ENCODE peak calls at places on chromosomes 1 and 21, in nine cellular contexts. D is Ammon's horn; T is A172; P is AG10803; Y is H7; V is NCI-H1105 treated with DMSO at 0.1 percent for 48 hours; Q is central memory CD8-positive, alpha-beta T cell; Z is head of caudate nucleus; E is GDM1. N is an unnamed sample.

GRCh38 chr1:63969461-63969893 is 195.7 kb downstream of the ROR1 start:
- DNase-seq in P (no peak), T (peak), D (peak), Q (no peak), Y (no peak), V (no peak), Z (peak), E (no peak), N (no peak)

GRCh38 chr1:232704694-232705680 is 75.1 kb upstream of the SIPA1L2 start:
- DNase-seq in D (peak), Q (no peak), E (no peak), Z (peak), T (peak), P (peak), Y (no peak), V (peak), N (peak)

GRCh38 chr21:32348604-32349332 is 44.0 kb downstream of the URB1 start:
- DNase-seq in Q (no peak), P (no peak), Y (no peak), D (no peak), E (no peak), T (no peak), V (no peak), Z (no peak), N (peak)

GRCh38 chr1:25103180-25103790 is 129.0 kb downstream of the SYF2 start:
- DNase-seq in E (no peak), V (no peak), P (peak), Q (no peak), Y (no peak), D (no peak), Z (no peak), T (no peak), N (no peak)

GRCh38 chr1:175268720-175269119 is 76.1 kb upstream of the KIAA0040 start:
- DNase-seq in E (no peak), P (peak), T (no peak), V (no peak), Q (no peak), D (no peak), Z (no peak), Y (no peak), N (no peak)

GRCh38 chr21:25638634-25639166 is 358 bp upstream of the JAM2 start:
- DNase-seq in Y (no peak), Q (no peak), P (peak), T (no peak), Z (no peak), V (no peak), E (no peak), D (no peak), N (no peak)

GRCh38 chr1:228074954-228075730 is 7.4 kb upstream of the ARF1 start:
- DNase-seq in E (no peak), P (no peak), Z (peak), V (no peak), Y (no peak), D (no peak), Q (no peak), T (no peak), N (peak)

GRCh38 chr1:154931940-154932487 is 4.5 kb downstream of the PMVK start:
- DNase-seq in D (no peak), T (peak), Q (no peak), Z (no peak), P (no peak), V (no peak), E (no peak), Y (no peak), N (no peak)

GRCh38 chr1:51214615-51215131 is 21.4 kb upstream of the RNF11 start:
- DNase-seq in E (no peak), T (no peak), V (no peak), P (peak), D (no peak), Y (no peak), Z (no peak), Q (no peak), N (no peak)

GRCh38 chr1:237794071-237794470 is 96.7 kb downstream of the ZP4 start:
- DNase-seq in Y (no peak), V (no peak), Z (no peak), T (peak), E (no peak), P (no peak), D (no peak), Q (no peak), N (no peak)

GRCh38 chr1:25245809-25246599 is 1.2 kb downstream of the RSRP1 start:
- DNase-seq in V (peak), Q (no peak), D (no peak), E (no peak), T (no peak), Y (peak), Z (no peak), P (peak), N (peak)

GRCh38 chr1:18288609-18289219 is 181.1 kb downstream of the IGSF21 start:
- DNase-seq in T (no peak), D (no peak), V (no peak), Q (no peak), Z (no peak), P (no peak), Y (no peak), E (no peak), N (peak)

GRCh38 chr21:32426066-32426465 is 13.6 kb downstream of the EVA1C start:
- DNase-seq in D (no peak), V (no peak), P (no peak), T (no peak), E (no peak), Q (no peak), Y (no peak), Z (no peak), N (no peak)

GRCh38 chr1:62906428-62906886 is 122.5 kb downstream of the ATG4C start:
- DNase-seq in Q (no peak), E (no peak), Z (no peak), D (no peak), V (peak), P (peak), Y (peak), T (peak), N (peak)

GRCh38 chr1:32239335-32239734 is 7.7 kb upstream of the FAM167B start:
- DNase-seq in Y (peak), Q (no peak), P (no peak), E (no peak), Z (no peak), T (no peak), D (no peak), V (peak), N (peak)

GRCh38 chr1:40313329-40313957 is 3.6 kb downstream of the COL9A2 start:
- DNase-seq in Y (peak), Z (no peak), V (no peak), Q (no peak), E (no peak), P (peak), D (no peak), T (peak), N (no peak)

GRCh38 chr1:68121536-68121935 is 71.1 kb upstream of the DIRAS3 start:
- DNase-seq in E (no peak), Z (no peak), D (no peak), T (peak), Y (no peak), P (peak), Q (no peak), V (no peak), N (no peak)

GRCh38 chr1:151868404-151868980 is 15.0 kb upstream of the THEM5 start:
- DNase-seq in D (no peak), E (no peak), Z (no peak), T (no peak), Y (no peak), P (no peak), Q (no peak), V (peak), N (no peak)

GRCh38 chr1:117093091-117093534 is 28.4 kb downstream of the TRIM45 start:
- DNase-seq in P (peak), Y (peak), Q (no peak), E (no peak), Z (peak), T (peak), D (peak), V (no peak), N (peak)

GRCh38 chr1:111988377-111988742 is 1.1 kb downstream of the KCND3 start:
- DNase-seq in D (no peak), Q (no peak), T (no peak), Y (no peak), Z (no peak), P (no peak), E (no peak), V (no peak), N (no peak)

GRCh38 chr1:47179988-47180563 is 9.8 kb downstream of the PDZK1IP1 start:
- DNase-seq in V (no peak), Y (no peak), Q (no peak), T (no peak), E (no peak), Z (no peak), D (no peak), P (no peak), N (no peak)

GRCh38 chr1:85599076-85599491 is 18.5 kb downstream of the CCN1 start:
- DNase-seq in Z (no peak), D (no peak), P (no peak), Y (no peak), E (no peak), Q (no peak), T (no peak), V (no peak), N (no peak)

GRCh38 chr1:193799371-193799770 is 613.0 kb upstream of the B3GALT2 start:
- DNase-seq in D (no peak), T (no peak), Z (no peak), Q (no peak), P (no peak), Y (no peak), V (no peak), E (no peak), N (no peak)

GRCh38 chr21:38388684-38389676 is 109.3 kb downstream of the ERG start:
- DNase-seq in Q (no peak), Z (no peak), D (no peak), E (no peak), Y (no peak), P (no peak), V (no peak), T (no peak), N (no peak)

GRCh38 chr1:151763990-151764389 is 694 bp upstream of the MRPL9 start:
- DNase-seq in Y (peak), P (peak), V (no peak), Q (no peak), D (no peak), Z (no peak), E (no peak), T (no peak), N (no peak)

GRCh38 chr1:235024045-235024439 is 104.6 kb downstream of the TOMM20 start:
- DNase-seq in T (no peak), Y (no peak), P (no peak), E (no peak), D (no peak), Z (no peak), Q (no peak), V (no peak), N (no peak)

GRCh38 chr1:158227904-158228623 is 26.2 kb upstream of the CD1A start:
- DNase-seq in Y (no peak), P (no peak), V (no peak), T (no peak), Z (no peak), Q (no peak), E (no peak), D (no peak), N (no peak)

GRCh38 chr1:159916240-159917051 is 8.9 kb downstream of the TAGLN2 start:
- DNase-seq in T (peak), P (peak), V (no peak), Q (no peak), Y (peak), Z (no peak), D (no peak), E (no peak), N (peak)

GRCh38 chr1:46190539-46190938 is 7.7 kb downstream of the POMGNT1 start:
- DNase-seq in V (no peak), Z (no peak), P (no peak), Y (no peak), T (no peak), D (no peak), Q (no peak), E (no peak), N (no peak)

GRCh38 chr1:223143760-223144248 is 756 bp upstream of the TLR5 start:
- DNase-seq in Z (peak), Q (no peak), Y (no peak), E (no peak), V (peak), D (peak), T (no peak), P (no peak), N (peak)

GRCh38 chr1:60227581-60228252 is 154.1 kb upstream of the C1orf87 start:
- DNase-seq in T (peak), Z (no peak), Y (no peak), Q (no peak), E (no peak), D (no peak), V (no peak), P (peak), N (no peak)

GRCh38 chr1:202176949-202177927 is 16.4 kb upstream of the LGR6 start:
- DNase-seq in T (no peak), P (no peak), D (no peak), Z (no peak), Y (peak), V (no peak), Q (no peak), E (no peak), N (no peak)

GRCh38 chr1:117467336-117467735 is 100.1 kb downstream of the MAN1A2 start:
- DNase-seq in P (no peak), Z (no peak), D (no peak), Q (no peak), E (no peak), T (no peak), Y (no peak), V (no peak), N (no peak)

GRCh38 chr1:225477296-225477911 is 49.6 kb upstream of the LBR start:
- DNase-seq in T (no peak), P (no peak), Z (no peak), Q (no peak), E (no peak), Y (no peak), D (no peak), V (no peak), N (no peak)

GRCh38 chr1:228393268-228393699 is 13.4 kb downstream of the TRIM11 start:
- DNase-seq in V (no peak), E (no peak), P (peak), D (no peak), Q (no peak), T (peak), Y (peak), Z (no peak), N (no peak)

GRCh38 chr1:27606708-27607238 is 2.8 kb upstream of the AHDC1 start:
- DNase-seq in Q (no peak), E (no peak), Z (no peak), T (peak), Y (no peak), P (no peak), V (no peak), D (no peak), N (no peak)

GRCh38 chr1:87513270-87513669 is 184.6 kb downstream of the LMO4 start:
- DNase-seq in P (no peak), Q (no peak), Z (no peak), V (no peak), Y (peak), D (no peak), T (peak), E (no peak), N (no peak)

N was measured in NCI-H1417.